ENCODE peak calls at places on chromosomes 5 and 9, in eight cellular contexts. K, N, S, Y, G, Z, C and X are unnamed samples.
A peak's percentile ranks its signal among the peaks of the same experiment; 100 is the strongest.

GRCh38 chr5:164980480-164980879 is 1475.1 kb downstream of the MAT2B start:
- DNase-seq in K (no peak), N (no peak), S (no peak), Y (no peak), G (no peak), Z (no peak), C (no peak), X (no peak)

GRCh38 chr5:127296321-127296720 is 5.7 kb downstream of the MEGF10 start:
- DNase-seq in K (no peak), N (peak; percentile 73), S (no peak), Y (no peak), G (no peak), Z (no peak), C (no peak), X (no peak)

GRCh38 chr9:36276840-36277239 is 18.6 kb upstream of the GNE start:
- DNase-seq in K (no peak), N (peak; percentile 88), S (no peak), Y (no peak), G (no peak), Z (no peak), C (peak; percentile 84), X (no peak)

GRCh38 chr9:87792831-87793288 is 66.9 kb downstream of the CTSL start:
- DNase-seq in K (peak; percentile 43), N (peak; percentile 95), S (peak; percentile 40), Y (no peak), G (peak; percentile 27), Z (peak; percentile 67), C (peak; percentile 93), X (peak; percentile 77)

GRCh38 chr5:61184708-61185107 is 22.4 kb upstream of the SMIM15 start:
- DNase-seq in K (no peak), N (peak; percentile 22), S (no peak), Y (no peak), G (no peak), Z (no peak), C (no peak), X (no peak)

GRCh38 chr5:106522296-106522695 is 1148.4 kb downstream of the EFNA5 start:
- DNase-seq in K (no peak), N (no peak), S (no peak), Y (no peak), G (no peak), Z (no peak), C (peak; percentile 0), X (no peak)

GRCh38 chr9:11933926-11934325 is 759.3 kb upstream of the TYRP1 start:
- DNase-seq in K (no peak), N (no peak), S (no peak), Y (no peak), G (no peak), Z (no peak), C (peak; percentile 36), X (no peak)

GRCh38 chr5:142532416-142533176 is 153.3 kb downstream of the FGF1 start:
- DNase-seq in K (no peak), N (no peak), S (no peak), Y (no peak), G (no peak), Z (no peak), C (no peak), X (no peak)

GRCh38 chr5:175521313-175521833 is 43.0 kb downstream of the SFXN1 start:
- DNase-seq in K (no peak), N (no peak), S (peak; percentile 49), Y (no peak), G (no peak), Z (no peak), C (no peak), X (peak; percentile 65)

GRCh38 chr5:81525690-81526089 is 131.8 kb upstream of the ACOT12 start:
- DNase-seq in K (no peak), N (peak; percentile 26), S (no peak), Y (no peak), G (no peak), Z (no peak), C (peak; percentile 20), X (no peak)

GRCh38 chr5:59296317-59297264 is 596.9 kb downstream of the PDE4D start:
- DNase-seq in K (no peak), N (peak; percentile 46), S (no peak), Y (no peak), G (no peak), Z (no peak), C (peak; percentile 42), X (no peak)

GRCh38 chr9:129665008-129665771 is at the start of gene PRRX2:
- DNase-seq in K (peak; percentile 32), N (peak; percentile 69), S (peak; percentile 62), Y (no peak), G (no peak), Z (no peak), C (no peak), X (no peak)

GRCh38 chr5:31640573-31640972 is 1.6 kb downstream of the PDZD2 start:
- DNase-seq in K (no peak), N (no peak), S (no peak), Y (no peak), G (no peak), Z (no peak), C (no peak), X (no peak)

GRCh38 chr9:106632621-106633020 is 230.3 kb upstream of the ZNF462 start:
- DNase-seq in K (no peak), N (peak; percentile 8), S (no peak), Y (no peak), G (no peak), Z (no peak), C (no peak), X (no peak)

GRCh38 chr5:77697692-77698091 is 59.2 kb upstream of the OTP start:
- DNase-seq in K (no peak), N (no peak), S (no peak), Y (no peak), G (no peak), Z (no peak), C (no peak), X (no peak)

GRCh38 chr5:52783226-52783959 is 4.3 kb upstream of the ITGA1 start:
- DNase-seq in K (no peak), N (peak; percentile 80), S (no peak), Y (no peak), G (peak; percentile 19), Z (no peak), C (peak; percentile 40), X (no peak)

GRCh38 chr9:35760651-35761050 is 6.6 kb upstream of the MSMP start:
- DNase-seq in K (no peak), N (no peak), S (no peak), Y (no peak), G (no peak), Z (no peak), C (peak; percentile 92), X (no peak)

GRCh38 chr9:113548221-113549041 is 84.9 kb downstream of the RGS3 start:
- DNase-seq in K (peak; percentile 19), N (peak; percentile 53), S (peak; percentile 21), Y (no peak), G (no peak), Z (peak; percentile 54), C (peak; percentile 86), X (no peak)

GRCh38 chr5:141484499-141485304 is at the start of gene PCDHGC4:
- DNase-seq in K (no peak), N (no peak), S (no peak), Y (no peak), G (no peak), Z (no peak), C (no peak), X (no peak)

GRCh38 chr9:102521097-102521755 is 473.9 kb upstream of the CYLC2 start:
- DNase-seq in K (no peak), N (no peak), S (no peak), Y (no peak), G (no peak), Z (no peak), C (no peak), X (no peak)

GRCh38 chr5:179290681-179291540 is 54.4 kb downstream of the ADAMTS2 start:
- DNase-seq in K (no peak), N (no peak), S (no peak), Y (peak; percentile 69), G (no peak), Z (peak; percentile 9), C (no peak), X (no peak)

GRCh38 chr5:61245486-61245885 is 83.2 kb upstream of the SMIM15 start:
- DNase-seq in K (no peak), N (peak; percentile 12), S (no peak), Y (no peak), G (no peak), Z (no peak), C (peak; percentile 51), X (no peak)

GRCh38 chr5:150556859-150557506 is 49.1 kb downstream of the NDST1 start:
- DNase-seq in K (no peak), N (no peak), S (no peak), Y (no peak), G (no peak), Z (no peak), C (no peak), X (no peak)

GRCh38 chr5:143182901-143183820 is 220.3 kb downstream of the NR3C1 start:
- DNase-seq in K (peak; percentile 55), N (no peak), S (no peak), Y (no peak), G (no peak), Z (peak; percentile 46), C (peak; percentile 89), X (peak; percentile 87)

GRCh38 chr5:169272111-169272510 is 28.8 kb downstream of the SLIT3 start:
- DNase-seq in K (no peak), N (no peak), S (no peak), Y (no peak), G (no peak), Z (no peak), C (no peak), X (no peak)

GRCh38 chr9:88781500-88782391 is 209.5 kb upstream of the S1PR3 start:
- DNase-seq in K (no peak), N (no peak), S (no peak), Y (no peak), G (no peak), Z (no peak), C (peak; percentile 96), X (no peak)

GRCh38 chr5:141850183-141850768 is 27.9 kb downstream of the PCDH1 start:
- DNase-seq in K (peak; percentile 11), N (peak; percentile 48), S (peak; percentile 39), Y (no peak), G (no peak), Z (no peak), C (peak; percentile 55), X (peak; percentile 18)

GRCh38 chr5:11563822-11564221 is 340.4 kb downstream of the CTNND2 start:
- DNase-seq in K (no peak), N (no peak), S (no peak), Y (no peak), G (no peak), Z (no peak), C (no peak), X (no peak)

GRCh38 chr5:132388244-132389050 is 18.9 kb downstream of the SLC22A5 start:
- DNase-seq in K (no peak), N (peak; percentile 60), S (no peak), Y (no peak), G (no peak), Z (peak; percentile 61), C (peak; percentile 59), X (no peak)

GRCh38 chr9:93826209-93826608 is 128.9 kb downstream of the BARX1 start:
- DNase-seq in K (peak; percentile 10), N (no peak), S (peak; percentile 70), Y (peak; percentile 63), G (no peak), Z (no peak), C (no peak), X (peak; percentile 35)

GRCh38 chr5:10233505-10233904 is 16.2 kb downstream of the ATPSCKMT start:
- DNase-seq in K (no peak), N (peak; percentile 96), S (no peak), Y (no peak), G (peak; percentile 6), Z (no peak), C (peak; percentile 86), X (no peak)

GRCh38 chr9:38073882-38074281 is 4.9 kb upstream of the SHB start:
- DNase-seq in K (no peak), N (no peak), S (no peak), Y (peak; percentile 8), G (no peak), Z (no peak), C (no peak), X (no peak)

GRCh38 chr5:57442080-57442839 is 40.4 kb downstream of the ACTBL2 start:
- DNase-seq in K (no peak), N (peak; percentile 88), S (no peak), Y (no peak), G (no peak), Z (no peak), C (peak; percentile 98), X (no peak)

GRCh38 chr5:36357391-36357790 is 55.7 kb upstream of the RANBP3L start:
- DNase-seq in K (no peak), N (peak; percentile 91), S (no peak), Y (no peak), G (no peak), Z (no peak), C (peak; percentile 81), X (no peak)